ENCODE peak calls at places on chromosomes 5 and 9, in ten cellular contexts. One of them, this sample, is unnamed.

GRCh38 chr5:119322312-119322947 is 33.4 kb upstream of the TNFAIP8 start:
- DNase-seq in BJ: no peak
- DNase-seq in HFFc6: no peak
- DNase-seq in left lung: no peak
- DNase-seq in neural crest cell: no peak
- DNase-seq in WTC11: no peak
- DNase-seq in AG04450: no peak
- DNase-seq in ovary: no peak
- DNase-seq in HFF-Myc: no peak
- DNase-seq in GM20000: no peak
- DNase-seq in this sample: no peak

GRCh38 chr5:126692971-126693370 is 84.0 kb upstream of the LMNB1 start:
- DNase-seq in BJ: no peak
- DNase-seq in HFFc6: no peak
- DNase-seq in left lung: no peak
- DNase-seq in neural crest cell: no peak
- DNase-seq in WTC11: no peak
- DNase-seq in AG04450: no peak
- DNase-seq in ovary: no peak
- DNase-seq in HFF-Myc: no peak
- DNase-seq in GM20000: no peak
- DNase-seq in this sample: no peak

GRCh38 chr5:141650851-141651727 is at the start of gene FCHSD1:
- DNase-seq in BJ: no peak
- DNase-seq in HFFc6: peak; percentile 69
- DNase-seq in left lung: peak; percentile 93
- DNase-seq in neural crest cell: peak; percentile 84
- DNase-seq in WTC11: peak; percentile 94
- DNase-seq in AG04450: peak; percentile 50
- DNase-seq in ovary: peak; percentile 92
- DNase-seq in HFF-Myc: peak; percentile 47
- DNase-seq in GM20000: peak; percentile 98
- DNase-seq in this sample: peak; percentile 31

GRCh38 chr9:129143461-129143927 is 32.3 kb downstream of the PTPA start:
- DNase-seq in BJ: no peak
- DNase-seq in HFFc6: no peak
- DNase-seq in left lung: peak; percentile 63
- DNase-seq in neural crest cell: peak; percentile 37
- DNase-seq in WTC11: peak; percentile 56
- DNase-seq in AG04450: no peak
- DNase-seq in ovary: peak; percentile 90
- DNase-seq in HFF-Myc: no peak
- DNase-seq in GM20000: no peak
- DNase-seq in this sample: peak; percentile 75

GRCh38 chr9:112111461-112111860 is 63.6 kb downstream of the SUSD1 start:
- DNase-seq in BJ: no peak
- DNase-seq in HFFc6: no peak
- DNase-seq in left lung: no peak
- DNase-seq in neural crest cell: no peak
- DNase-seq in WTC11: no peak
- DNase-seq in AG04450: no peak
- DNase-seq in ovary: no peak
- DNase-seq in HFF-Myc: no peak
- DNase-seq in GM20000: no peak
- DNase-seq in this sample: no peak

GRCh38 chr9:16918920-16919319 is 48.5 kb upstream of the BNC2 start:
- DNase-seq in BJ: no peak
- DNase-seq in HFFc6: no peak
- DNase-seq in left lung: no peak
- DNase-seq in neural crest cell: no peak
- DNase-seq in WTC11: no peak
- DNase-seq in AG04450: no peak
- DNase-seq in ovary: no peak
- DNase-seq in HFF-Myc: no peak
- DNase-seq in GM20000: no peak
- DNase-seq in this sample: no peak

GRCh38 chr5:102241809-102242421 is 54.2 kb downstream of the SLCO4C1 start:
- DNase-seq in BJ: no peak
- DNase-seq in HFFc6: no peak
- DNase-seq in left lung: peak; percentile 42
- DNase-seq in neural crest cell: no peak
- DNase-seq in WTC11: no peak
- DNase-seq in AG04450: no peak
- DNase-seq in ovary: no peak
- DNase-seq in HFF-Myc: no peak
- DNase-seq in GM20000: no peak
- DNase-seq in this sample: no peak

GRCh38 chr5:18420711-18421110 is 786.5 kb downstream of the TAF11L14 start:
- DNase-seq in BJ: no peak
- DNase-seq in HFFc6: no peak
- DNase-seq in left lung: no peak
- DNase-seq in neural crest cell: no peak
- DNase-seq in WTC11: no peak
- DNase-seq in AG04450: no peak
- DNase-seq in ovary: no peak
- DNase-seq in HFF-Myc: no peak
- DNase-seq in GM20000: no peak
- DNase-seq in this sample: no peak

GRCh38 chr5:9498541-9499497 is 47.1 kb downstream of the SEMA5A start:
- DNase-seq in BJ: no peak
- DNase-seq in HFFc6: peak; percentile 17
- DNase-seq in left lung: no peak
- DNase-seq in neural crest cell: no peak
- DNase-seq in WTC11: peak; percentile 54
- DNase-seq in AG04450: no peak
- DNase-seq in ovary: no peak
- DNase-seq in HFF-Myc: no peak
- DNase-seq in GM20000: peak; percentile 32
- DNase-seq in this sample: no peak

GRCh38 chr5:51380603-51381207 is 2.5 kb upstream of the ISL1 start:
- DNase-seq in BJ: no peak
- DNase-seq in HFFc6: peak; percentile 48
- DNase-seq in left lung: no peak
- DNase-seq in neural crest cell: no peak
- DNase-seq in WTC11: peak; percentile 32
- DNase-seq in AG04450: no peak
- DNase-seq in ovary: no peak
- DNase-seq in HFF-Myc: no peak
- DNase-seq in GM20000: peak; percentile 57
- DNase-seq in this sample: no peak

GRCh38 chr5:173902743-173903142 is 14.6 kb downstream of the CPEB4 start:
- DNase-seq in BJ: no peak
- DNase-seq in HFFc6: no peak
- DNase-seq in left lung: no peak
- DNase-seq in neural crest cell: no peak
- DNase-seq in WTC11: no peak
- DNase-seq in AG04450: no peak
- DNase-seq in ovary: no peak
- DNase-seq in HFF-Myc: no peak
- DNase-seq in GM20000: no peak
- DNase-seq in this sample: no peak

GRCh38 chr5:173902334-173902733 is 14.2 kb downstream of the CPEB4 start:
- DNase-seq in BJ: no peak
- DNase-seq in HFFc6: no peak
- DNase-seq in left lung: no peak
- DNase-seq in neural crest cell: no peak
- DNase-seq in WTC11: no peak
- DNase-seq in AG04450: no peak
- DNase-seq in ovary: no peak
- DNase-seq in HFF-Myc: no peak
- DNase-seq in GM20000: no peak
- DNase-seq in this sample: no peak

GRCh38 chr5:173903396-173904140 is 15.4 kb downstream of the CPEB4 start:
- DNase-seq in BJ: no peak
- DNase-seq in HFFc6: no peak
- DNase-seq in left lung: no peak
- DNase-seq in neural crest cell: no peak
- DNase-seq in WTC11: no peak
- DNase-seq in AG04450: no peak
- DNase-seq in ovary: no peak
- DNase-seq in HFF-Myc: no peak
- DNase-seq in GM20000: peak; percentile 16
- DNase-seq in this sample: no peak

GRCh38 chr5:173896631-173897030 is 8.5 kb downstream of the CPEB4 start:
- DNase-seq in BJ: no peak
- DNase-seq in HFFc6: no peak
- DNase-seq in left lung: no peak
- DNase-seq in neural crest cell: no peak
- DNase-seq in WTC11: no peak
- DNase-seq in AG04450: no peak
- DNase-seq in ovary: no peak
- DNase-seq in HFF-Myc: no peak
- DNase-seq in GM20000: no peak
- DNase-seq in this sample: no peak

DNA sequence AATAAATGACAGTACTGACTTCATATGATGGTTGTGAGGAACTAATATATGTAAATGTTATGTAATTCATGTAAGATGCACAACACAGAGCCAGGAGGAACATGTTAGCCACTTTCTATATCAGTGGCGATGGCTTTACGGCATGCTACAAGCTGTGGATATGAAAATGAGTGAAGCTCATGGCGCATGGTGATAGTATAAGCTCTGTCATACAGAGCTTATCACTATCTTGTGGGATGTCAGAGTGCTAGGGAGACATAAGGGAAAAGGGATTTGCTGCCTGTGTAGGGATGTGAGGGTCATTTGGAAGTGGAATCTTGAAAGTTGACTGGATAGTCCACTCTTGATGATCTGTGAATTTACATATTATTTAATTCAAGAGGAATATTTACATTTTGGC is 13.6 kb downstream of the CPEB4 start:
- DNase-seq in BJ: no peak
- DNase-seq in HFFc6: no peak
- DNase-seq in left lung: no peak
- DNase-seq in neural crest cell: no peak
- DNase-seq in WTC11: no peak
- DNase-seq in AG04450: no peak
- DNase-seq in ovary: no peak
- DNase-seq in HFF-Myc: no peak
- DNase-seq in GM20000: no peak
- DNase-seq in this sample: no peak
- TF ChIP-seq CTCF in BJ: no peak
- TF ChIP-seq CTCF in HFFc6: no peak
- TF ChIP-seq CTCF in left lung: no peak
- TF ChIP-seq CTCF in neural crest cell: no peak
- TF ChIP-seq CTCF in WTC11: no peak
- TF ChIP-seq CTCF in AG04450: no peak
- TF ChIP-seq CTCF in ovary: no peak
- TF ChIP-seq CTCF in HFF-Myc: no peak
- TF ChIP-seq CTCF in GM20000: no peak
- TF ChIP-seq CTCF in this sample: no peak

DNA sequence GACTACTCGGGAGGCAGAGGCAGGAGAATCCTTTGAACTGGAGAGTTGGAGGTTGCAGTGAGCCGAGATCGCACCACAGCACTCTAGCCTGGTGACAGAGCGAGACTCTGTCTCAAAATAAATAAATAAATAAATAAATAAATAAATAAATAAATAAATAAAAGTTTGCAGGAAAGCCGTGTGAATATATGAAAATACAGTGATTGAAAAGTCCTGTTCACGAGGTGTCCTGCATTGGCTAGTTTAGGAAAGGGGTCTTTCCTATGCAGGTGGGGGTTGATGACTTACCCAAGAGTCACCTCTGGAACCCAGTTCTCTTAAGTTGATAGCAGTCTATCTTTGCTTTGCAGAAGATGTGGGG is 7.3 kb downstream of the TENT4A start:
- DNase-seq in BJ: no peak
- DNase-seq in HFFc6: no peak
- DNase-seq in left lung: no peak
- DNase-seq in neural crest cell: no peak
- DNase-seq in WTC11: no peak
- DNase-seq in AG04450: no peak
- DNase-seq in ovary: no peak
- DNase-seq in HFF-Myc: no peak
- DNase-seq in GM20000: no peak
- DNase-seq in this sample: no peak
- TF ChIP-seq CTCF in BJ: no peak
- TF ChIP-seq CTCF in HFFc6: no peak
- TF ChIP-seq CTCF in left lung: no peak
- TF ChIP-seq CTCF in neural crest cell: no peak
- TF ChIP-seq CTCF in WTC11: no peak
- TF ChIP-seq CTCF in AG04450: no peak
- TF ChIP-seq CTCF in ovary: no peak
- TF ChIP-seq CTCF in HFF-Myc: no peak
- TF ChIP-seq CTCF in GM20000: no peak
- TF ChIP-seq CTCF in this sample: no peak

GRCh38 chr9:130972277-130972956 is 33.4 kb upstream of the FIBCD1 start:
- DNase-seq in BJ: no peak
- DNase-seq in HFFc6: no peak
- DNase-seq in left lung: no peak
- DNase-seq in neural crest cell: no peak
- DNase-seq in WTC11: no peak
- DNase-seq in AG04450: no peak
- DNase-seq in ovary: no peak
- DNase-seq in HFF-Myc: no peak
- DNase-seq in GM20000: no peak
- DNase-seq in this sample: no peak

GRCh38 chr9:130972957-130973685 is 34.1 kb upstream of the FIBCD1 start:
- DNase-seq in BJ: no peak
- DNase-seq in HFFc6: no peak
- DNase-seq in left lung: no peak
- DNase-seq in neural crest cell: no peak
- DNase-seq in WTC11: no peak
- DNase-seq in AG04450: no peak
- DNase-seq in ovary: no peak
- DNase-seq in HFF-Myc: no peak
- DNase-seq in GM20000: no peak
- DNase-seq in this sample: no peak

GRCh38 chr9:130971294-130971849 is 32.3 kb upstream of the FIBCD1 start:
- DNase-seq in BJ: no peak
- DNase-seq in HFFc6: no peak
- DNase-seq in left lung: no peak
- DNase-seq in neural crest cell: no peak
- DNase-seq in WTC11: no peak
- DNase-seq in AG04450: no peak
- DNase-seq in ovary: no peak
- DNase-seq in HFF-Myc: no peak
- DNase-seq in GM20000: no peak
- DNase-seq in this sample: no peak

GRCh38 chr9:130970855-130971254 is 31.8 kb upstream of the FIBCD1 start:
- DNase-seq in BJ: no peak
- DNase-seq in HFFc6: no peak
- DNase-seq in left lung: no peak
- DNase-seq in neural crest cell: no peak
- DNase-seq in WTC11: no peak
- DNase-seq in AG04450: no peak
- DNase-seq in ovary: no peak
- DNase-seq in HFF-Myc: no peak
- DNase-seq in GM20000: no peak
- DNase-seq in this sample: no peak

GRCh38 chr9:130970052-130970451 is 31.0 kb upstream of the FIBCD1 start:
- DNase-seq in BJ: no peak
- DNase-seq in HFFc6: no peak
- DNase-seq in left lung: no peak
- DNase-seq in neural crest cell: no peak
- DNase-seq in WTC11: no peak
- DNase-seq in AG04450: no peak
- DNase-seq in ovary: no peak
- DNase-seq in HFF-Myc: no peak
- DNase-seq in GM20000: no peak
- DNase-seq in this sample: no peak
- TF ChIP-seq CTCF in BJ: no peak
- TF ChIP-seq CTCF in HFFc6: no peak
- TF ChIP-seq CTCF in left lung: no peak
- TF ChIP-seq CTCF in neural crest cell: no peak
- TF ChIP-seq CTCF in WTC11: no peak
- TF ChIP-seq CTCF in AG04450: no peak
- TF ChIP-seq CTCF in ovary: no peak
- TF ChIP-seq CTCF in HFF-Myc: no peak
- TF ChIP-seq CTCF in GM20000: no peak
- TF ChIP-seq CTCF in this sample: no peak

GRCh38 chr9:69261636-69262035 is 63.4 kb upstream of the ENTREP1 start:
- DNase-seq in BJ: no peak
- DNase-seq in HFFc6: no peak
- DNase-seq in left lung: no peak
- DNase-seq in neural crest cell: no peak
- DNase-seq in WTC11: no peak
- DNase-seq in AG04450: no peak
- DNase-seq in ovary: no peak
- DNase-seq in HFF-Myc: no peak
- DNase-seq in GM20000: no peak
- DNase-seq in this sample: no peak
- TF ChIP-seq CTCF in BJ: no peak
- TF ChIP-seq CTCF in HFFc6: no peak
- TF ChIP-seq CTCF in left lung: no peak
- TF ChIP-seq CTCF in neural crest cell: no peak
- TF ChIP-seq CTCF in WTC11: no peak
- TF ChIP-seq CTCF in AG04450: no peak
- TF ChIP-seq CTCF in ovary: no peak
- TF ChIP-seq CTCF in HFF-Myc: no peak
- TF ChIP-seq CTCF in GM20000: no peak
- TF ChIP-seq CTCF in this sample: no peak